ENCODE peak calls at places on chromosome 17, in seven cellular contexts. One of them, this sample, is unnamed. For H3K9me3, the result is how much of the 10 kb centered on the place peaks cover.

GRCh38 chr17:50790619-50791018 is 23.3 kb upstream of the ANKRD40CL start:
- DNase-seq in PC-9: no peak
- DNase-seq in right lobe of liver: no peak
- DNase-seq in prostate gland: no peak
- DNase-seq in aorta: no peak
- DNase-seq in tibial nerve: no peak
- DNase-seq in CD8-positive, alpha-beta memory T cell: no peak
- DNase-seq in this sample: no peak

GRCh38 chr17:44346064-44346844 is 1.2 kb downstream of the GRN start:
- DNase-seq in tibial nerve: no peak
- DNase-seq in prostate gland: no peak
- DNase-seq in aorta: no peak
- DNase-seq in PC-9: no peak
- DNase-seq in CD8-positive, alpha-beta memory T cell: no peak
- DNase-seq in right lobe of liver: no peak
- DNase-seq in this sample: no peak

GRCh38 chr17:18267927-18268711 is 7.7 kb downstream of the MIEF2 start:
- DNase-seq in prostate gland: no peak
- DNase-seq in CD8-positive, alpha-beta memory T cell: no peak
- DNase-seq in right lobe of liver: no peak
- DNase-seq in tibial nerve: no peak
- DNase-seq in aorta: no peak
- DNase-seq in PC-9: no peak
- DNase-seq in this sample: no peak

GRCh38 chr17:36550491-36551417 is 6.0 kb downstream of the GGNBP2 start:
- DNase-seq in aorta: no peak
- DNase-seq in CD8-positive, alpha-beta memory T cell: peak
- DNase-seq in PC-9: no peak
- DNase-seq in tibial nerve: no peak
- DNase-seq in right lobe of liver: no peak
- DNase-seq in prostate gland: no peak
- DNase-seq in this sample: no peak

GRCh38 chr17:63652106-63652505 is 29.9 kb downstream of the MAP3K3 start:
- DNase-seq in right lobe of liver: no peak
- DNase-seq in prostate gland: no peak
- DNase-seq in CD8-positive, alpha-beta memory T cell: no peak
- DNase-seq in PC-9: no peak
- DNase-seq in aorta: no peak
- DNase-seq in tibial nerve: no peak
- DNase-seq in this sample: no peak

GRCh38 chr17:8304181-8304910 is 5.7 kb upstream of the ARHGEF15 start:
- DNase-seq in PC-9: no peak
- DNase-seq in prostate gland: no peak
- DNase-seq in aorta: no peak
- DNase-seq in CD8-positive, alpha-beta memory T cell: no peak
- DNase-seq in tibial nerve: no peak
- DNase-seq in right lobe of liver: no peak
- DNase-seq in this sample: no peak

GRCh38 chr17:45410144-45411091 is 22.3 kb downstream of the ARHGAP27 start:
- DNase-seq in CD8-positive, alpha-beta memory T cell: peak
- DNase-seq in prostate gland: no peak
- DNase-seq in tibial nerve: no peak
- DNase-seq in aorta: no peak
- DNase-seq in PC-9: no peak
- DNase-seq in right lobe of liver: peak
- DNase-seq in this sample: peak

GRCh38 chr17:41740506-41740905 is 6.1 kb upstream of the HAP1 start:
- DNase-seq in tibial nerve: no peak
- DNase-seq in right lobe of liver: no peak
- DNase-seq in CD8-positive, alpha-beta memory T cell: no peak
- DNase-seq in prostate gland: no peak
- DNase-seq in PC-9: no peak
- DNase-seq in aorta: no peak
- DNase-seq in this sample: no peak

GRCh38 chr17:39113871-39114270 is 37.6 kb downstream of the PLXDC1 start:
- DNase-seq in right lobe of liver: no peak
- DNase-seq in PC-9: no peak
- DNase-seq in CD8-positive, alpha-beta memory T cell: no peak
- DNase-seq in aorta: no peak
- DNase-seq in tibial nerve: no peak
- DNase-seq in prostate gland: no peak
- DNase-seq in this sample: no peak

GRCh38 chr17:69525920-69526841 is 111.7 kb downstream of the MAP2K6 start:
- DNase-seq in PC-9: peak
- DNase-seq in right lobe of liver: no peak
- DNase-seq in prostate gland: peak
- DNase-seq in CD8-positive, alpha-beta memory T cell: no peak
- DNase-seq in aorta: no peak
- DNase-seq in tibial nerve: no peak
- DNase-seq in this sample: no peak

GRCh38 chr17:42131971-42132370 is 9.4 kb downstream of the HSPB9 start:
- DNase-seq in aorta: no peak
- DNase-seq in PC-9: no peak
- DNase-seq in CD8-positive, alpha-beta memory T cell: no peak
- DNase-seq in prostate gland: no peak
- DNase-seq in right lobe of liver: no peak
- DNase-seq in tibial nerve: no peak
- DNase-seq in this sample: no peak

GRCh38 chr17:82636626-82637598 is 11.3 kb downstream of the WDR45B start:
- DNase-seq in aorta: no peak
- DNase-seq in right lobe of liver: no peak
- DNase-seq in PC-9: peak
- DNase-seq in tibial nerve: no peak
- DNase-seq in CD8-positive, alpha-beta memory T cell: no peak
- DNase-seq in prostate gland: peak
- DNase-seq in this sample: no peak

GRCh38 chr17:35735036-35735805 is 3.8 kb downstream of the RASL10B start:
- DNase-seq in tibial nerve: no peak
- DNase-seq in PC-9: no peak
- DNase-seq in CD8-positive, alpha-beta memory T cell: no peak
- DNase-seq in prostate gland: no peak
- DNase-seq in aorta: no peak
- DNase-seq in right lobe of liver: peak
- DNase-seq in this sample: no peak

GRCh38 chr17:81522491-81523125 is 5.6 kb upstream of the FSCN2 start:
- DNase-seq in prostate gland: no peak
- DNase-seq in right lobe of liver: no peak
- DNase-seq in CD8-positive, alpha-beta memory T cell: no peak
- DNase-seq in PC-9: no peak
- DNase-seq in tibial nerve: no peak
- DNase-seq in aorta: no peak
- DNase-seq in this sample: no peak

GRCh38 chr17:62692159-62692651 is 64.7 kb downstream of the MRC2 start:
- DNase-seq in aorta: no peak
- DNase-seq in prostate gland: no peak
- DNase-seq in tibial nerve: no peak
- DNase-seq in right lobe of liver: no peak
- DNase-seq in CD8-positive, alpha-beta memory T cell: no peak
- DNase-seq in PC-9: no peak
- DNase-seq in this sample: no peak

GRCh38 chr17:39001703-39002637 is 34.8 kb upstream of the FBXO47 start:
- DNase-seq in aorta: peak
- DNase-seq in CD8-positive, alpha-beta memory T cell: no peak
- DNase-seq in PC-9: peak
- DNase-seq in prostate gland: no peak
- DNase-seq in tibial nerve: peak
- DNase-seq in right lobe of liver: peak
- DNase-seq in this sample: no peak

GRCh38 chr17:72466199-72466598 is 345.4 kb downstream of the SOX9 start:
- DNase-seq in tibial nerve: no peak
- DNase-seq in CD8-positive, alpha-beta memory T cell: no peak
- DNase-seq in aorta: no peak
- DNase-seq in right lobe of liver: no peak
- DNase-seq in PC-9: peak
- DNase-seq in prostate gland: no peak
- DNase-seq in this sample: peak

GRCh38 chr17:73423806-73424205 is 112.0 kb upstream of the CDC42EP4 start:
- DNase-seq in tibial nerve: no peak
- DNase-seq in right lobe of liver: no peak
- DNase-seq in CD8-positive, alpha-beta memory T cell: no peak
- DNase-seq in PC-9: no peak
- DNase-seq in aorta: peak
- DNase-seq in prostate gland: no peak
- DNase-seq in this sample: no peak

GRCh38 chr17:32161506-32162365 is 19.4 kb downstream of the RHOT1 start:
- DNase-seq in tibial nerve: no peak
- DNase-seq in right lobe of liver: no peak
- DNase-seq in prostate gland: no peak
- DNase-seq in aorta: no peak
- DNase-seq in PC-9: peak
- DNase-seq in CD8-positive, alpha-beta memory T cell: no peak
- DNase-seq in this sample: no peak

GRCh38 chr17:30251931-30252330 is 16.4 kb upstream of the SLC6A4 start:
- DNase-seq in prostate gland: no peak
- DNase-seq in CD8-positive, alpha-beta memory T cell: no peak
- DNase-seq in aorta: no peak
- DNase-seq in PC-9: no peak
- DNase-seq in right lobe of liver: no peak
- DNase-seq in tibial nerve: no peak
- DNase-seq in this sample: no peak

GRCh38 chr17:6551909-6552768 is 4.2 kb downstream of the PITPNM3 start:
- DNase-seq in aorta: no peak
- DNase-seq in tibial nerve: no peak
- DNase-seq in prostate gland: peak
- DNase-seq in right lobe of liver: no peak
- DNase-seq in CD8-positive, alpha-beta memory T cell: no peak
- DNase-seq in PC-9: peak
- DNase-seq in this sample: peak

GRCh38 chr17:82551779-82552457 is 32.4 kb downstream of the FOXK2 start:
- DNase-seq in prostate gland: peak
- DNase-seq in aorta: peak
- DNase-seq in CD8-positive, alpha-beta memory T cell: peak
- DNase-seq in tibial nerve: peak
- DNase-seq in right lobe of liver: peak
- DNase-seq in PC-9: peak
- DNase-seq in this sample: peak

GRCh38 chr17:916315-916714 is 63.3 kb downstream of the NXN start:
- DNase-seq in CD8-positive, alpha-beta memory T cell: no peak
- DNase-seq in right lobe of liver: no peak
- DNase-seq in aorta: no peak
- DNase-seq in tibial nerve: no peak
- DNase-seq in PC-9: no peak
- DNase-seq in prostate gland: no peak
- DNase-seq in this sample: no peak

GRCh38 chr17:74779948-74780400 is 3.8 kb upstream of the NAT9 start:
- DNase-seq in right lobe of liver: no peak
- DNase-seq in aorta: no peak
- DNase-seq in PC-9: no peak
- DNase-seq in tibial nerve: no peak
- DNase-seq in prostate gland: no peak
- DNase-seq in CD8-positive, alpha-beta memory T cell: peak
- DNase-seq in this sample: no peak

GRCh38 chr17:58284613-58285421 is 4.1 kb upstream of the MPO start:
- DNase-seq in right lobe of liver: no peak
- DNase-seq in tibial nerve: no peak
- DNase-seq in PC-9: no peak
- DNase-seq in CD8-positive, alpha-beta memory T cell: no peak
- DNase-seq in aorta: no peak
- DNase-seq in prostate gland: no peak
- DNase-seq in this sample: no peak

GRCh38 chr17:39981207-39982068 is 831 bp downstream of the PSMD3 start:
- DNase-seq in PC-9: peak
- DNase-seq in tibial nerve: no peak
- DNase-seq in aorta: no peak
- DNase-seq in prostate gland: no peak
- DNase-seq in right lobe of liver: no peak
- DNase-seq in CD8-positive, alpha-beta memory T cell: no peak
- DNase-seq in this sample: no peak

GRCh38 chr17:61599608-61600007 is 8.6 kb upstream of the NACA2 start:
- DNase-seq in prostate gland: no peak
- DNase-seq in tibial nerve: no peak
- DNase-seq in aorta: no peak
- DNase-seq in CD8-positive, alpha-beta memory T cell: no peak
- DNase-seq in right lobe of liver: no peak
- DNase-seq in PC-9: no peak
- DNase-seq in this sample: no peak
- H3K9me3 ChIP-seq in prostate gland: under half
- H3K9me3 ChIP-seq in tibial nerve: under half
- H3K9me3 ChIP-seq in aorta: under half
- H3K9me3 ChIP-seq in CD8-positive, alpha-beta memory T cell: under half
- H3K9me3 ChIP-seq in right lobe of liver: under half
- H3K9me3 ChIP-seq in PC-9: under half
- H3K9me3 ChIP-seq in this sample: under half

DNA sequence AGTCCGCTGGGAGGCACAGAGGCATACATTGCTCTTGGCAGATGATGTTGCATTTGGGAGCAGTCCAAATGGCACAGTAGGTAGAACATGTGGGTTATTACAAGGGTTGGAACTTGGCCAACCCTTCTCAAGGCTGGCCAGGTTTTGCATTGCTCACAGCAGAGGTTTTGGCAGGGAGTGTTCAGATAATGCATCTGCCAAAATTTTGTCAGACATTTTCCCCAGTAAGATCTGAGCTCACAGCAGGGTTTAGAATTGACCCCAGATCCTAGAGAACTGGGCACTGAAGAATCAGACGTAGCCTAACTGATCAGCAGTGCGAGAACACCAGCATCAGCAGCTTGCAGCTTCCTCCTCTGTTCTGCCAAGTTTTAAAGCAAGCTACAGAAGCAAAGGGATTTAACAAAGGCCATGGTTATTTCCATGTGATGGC is 468.8 kb upstream of the KIF2B start:
- DNase-seq in tibial nerve: no peak
- DNase-seq in CD8-positive, alpha-beta memory T cell: no peak
- DNase-seq in PC-9: no peak
- DNase-seq in prostate gland: peak
- DNase-seq in right lobe of liver: no peak
- DNase-seq in aorta: no peak
- DNase-seq in this sample: no peak
- H3K9me3 ChIP-seq in tibial nerve: under half
- H3K9me3 ChIP-seq in CD8-positive, alpha-beta memory T cell: under half
- H3K9me3 ChIP-seq in PC-9: under half
- H3K9me3 ChIP-seq in prostate gland: under half
- H3K9me3 ChIP-seq in right lobe of liver: under half
- H3K9me3 ChIP-seq in aorta: under half
- H3K9me3 ChIP-seq in this sample: under half

GRCh38 chr17:22374741-22375140 is 682.4 kb downstream of the KCNJ18 start:
- DNase-seq in tibial nerve: no peak
- DNase-seq in right lobe of liver: no peak
- DNase-seq in prostate gland: no peak
- DNase-seq in CD8-positive, alpha-beta memory T cell: no peak
- DNase-seq in aorta: no peak
- DNase-seq in PC-9: no peak
- DNase-seq in this sample: no peak
- H3K9me3 ChIP-seq in tibial nerve: under half
- H3K9me3 ChIP-seq in right lobe of liver: under half
- H3K9me3 ChIP-seq in prostate gland: under half
- H3K9me3 ChIP-seq in CD8-positive, alpha-beta memory T cell: under half
- H3K9me3 ChIP-seq in aorta: under half
- H3K9me3 ChIP-seq in PC-9: under half
- H3K9me3 ChIP-seq in this sample: under half

DNA sequence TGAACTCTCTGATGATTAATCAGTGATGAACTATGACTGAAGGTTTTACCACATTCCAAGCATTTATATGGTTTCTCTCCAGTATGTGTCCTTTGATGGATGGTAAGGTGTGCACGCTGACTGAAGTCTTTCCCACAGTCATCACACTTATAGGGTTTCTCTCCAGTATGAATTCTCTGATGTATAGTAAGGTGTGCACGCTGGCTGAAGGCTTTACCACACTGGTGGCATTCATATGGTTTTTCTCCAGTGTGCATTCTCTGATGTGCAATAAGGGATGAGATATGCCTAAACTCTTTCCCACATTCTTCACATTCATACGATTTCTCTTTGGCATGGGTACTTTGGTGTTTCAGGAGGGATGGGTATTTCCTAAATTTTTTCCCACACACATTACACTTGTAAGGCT is 16.4 kb downstream of the ZNF287 start:
- DNase-seq in tibial nerve: no peak
- DNase-seq in aorta: no peak
- DNase-seq in CD8-positive, alpha-beta memory T cell: no peak
- DNase-seq in prostate gland: no peak
- DNase-seq in PC-9: no peak
- DNase-seq in right lobe of liver: no peak
- DNase-seq in this sample: no peak
- H3K9me3 ChIP-seq in tibial nerve: under half
- H3K9me3 ChIP-seq in aorta: under half
- H3K9me3 ChIP-seq in CD8-positive, alpha-beta memory T cell: under half
- H3K9me3 ChIP-seq in prostate gland: under half
- H3K9me3 ChIP-seq in PC-9: under half
- H3K9me3 ChIP-seq in right lobe of liver: under half
- H3K9me3 ChIP-seq in this sample: under half

This sample was measured in RWPE2.